ENCODE peak calls at places on chromosomes 1 and 21, in seven cellular contexts. W is tibial artery, B is spleen, P is left ventricle myocardium inferior, G is A549, I is fibroblast of lung, A is hepatocyte. S is an unnamed sample.

GRCh38 chr1:62117416-62117815 is 77.2 kb upstream of the L1TD1 start:
- DNase-seq in W (no peak), B (no peak), P (no peak), G (no peak), I (no peak), A (no peak), S (no peak)

GRCh38 chr1:43522776-43523480 is 7.8 kb upstream of the PTPRF start:
- DNase-seq in W (no peak), B (no peak), P (no peak), G (peak; percentile 97), I (peak; percentile 58), A (peak; percentile 90), S (peak; percentile 47)

GRCh38 chr1:47196622-47197021 is 6.8 kb upstream of the PDZK1IP1 start:
- DNase-seq in W (no peak), B (peak; percentile 50), P (no peak), G (no peak), I (no peak), A (no peak), S (no peak)

GRCh38 chr1:78586572-78586971 is 33.7 kb upstream of the IFI44L start:
- DNase-seq in W (no peak), B (no peak), P (no peak), G (no peak), I (no peak), A (no peak), S (peak; percentile 32)

GRCh38 chr1:66250075-66250474 is 283.9 kb upstream of the SGIP1 start:
- DNase-seq in W (no peak), B (no peak), P (no peak), G (no peak), I (no peak), A (no peak), S (no peak)

GRCh38 chr1:193335797-193336428 is 149.5 kb upstream of the B3GALT2 start:
- DNase-seq in W (no peak), B (no peak), P (no peak), G (no peak), I (peak; percentile 49), A (no peak), S (no peak)

GRCh38 chr1:235617808-235618207 is 31.8 kb downstream of the GNG4 start:
- DNase-seq in W (no peak), B (no peak), P (no peak), G (no peak), I (peak; percentile 21), A (no peak), S (peak; percentile 65)

GRCh38 chr1:52237430-52237829 is 95.5 kb downstream of the ZFYVE9 start:
- DNase-seq in W (no peak), B (no peak), P (no peak), G (no peak), I (peak; percentile 56), A (no peak), S (peak; percentile 61)

GRCh38 chr21:35113064-35113463 is 64.0 kb upstream of the RUNX1 start:
- DNase-seq in W (no peak), B (no peak), P (no peak), G (no peak), I (no peak), A (no peak), S (no peak)

GRCh38 chr1:228151526-228151925 is 1.8 kb downstream of the GJC2 start:
- DNase-seq in W (peak; percentile 19), B (no peak), P (peak; percentile 13), G (no peak), I (no peak), A (no peak), S (no peak)

GRCh38 chr1:204503122-204503912 is 8.7 kb upstream of the PIK3C2B start:
- DNase-seq in W (no peak), B (no peak), P (no peak), G (peak; percentile 56), I (peak; percentile 85), A (peak; percentile 80), S (peak; percentile 71)

GRCh38 chr1:11691928-11692711 is 610 bp downstream of the DRAXIN start:
- DNase-seq in W (no peak), B (no peak), P (no peak), G (no peak), I (no peak), A (no peak), S (no peak)

GRCh38 chr1:212656730-212657129 is 42.9 kb downstream of the BATF3 start:
- DNase-seq in W (no peak), B (no peak), P (no peak), G (no peak), I (no peak), A (no peak), S (no peak)

GRCh38 chr1:171219751-171220385 is 28.4 kb upstream of the FMO1 start:
- DNase-seq in W (no peak), B (no peak), P (no peak), G (no peak), I (peak; percentile 83), A (no peak), S (peak; percentile 95)

GRCh38 chr1:210711825-210712224 is 383.1 kb downstream of the HHAT start:
- DNase-seq in W (no peak), B (no peak), P (no peak), G (no peak), I (no peak), A (no peak), S (no peak)

GRCh38 chr1:53438427-53439336 is 20.5 kb upstream of the DMRTB1 start:
- DNase-seq in W (no peak), B (peak; percentile 68), P (no peak), G (no peak), I (no peak), A (no peak), S (no peak)

GRCh38 chr21:42031816-42032215 is 21.7 kb upstream of the ZBTB21 start:
- DNase-seq in W (no peak), B (peak; percentile 50), P (no peak), G (no peak), I (no peak), A (no peak), S (no peak)

GRCh38 chr1:211920141-211920572 is 89.6 kb upstream of the LPGAT1 start:
- DNase-seq in W (peak; percentile 61), B (no peak), P (no peak), G (peak; percentile 55), I (peak; percentile 79), A (no peak), S (no peak)

GRCh38 chr1:28371011-28371378 is 1.5 kb downstream of the PHACTR4 start:
- DNase-seq in W (no peak), B (peak; percentile 6), P (no peak), G (no peak), I (peak; percentile 7), A (no peak), S (no peak)

DNA sequence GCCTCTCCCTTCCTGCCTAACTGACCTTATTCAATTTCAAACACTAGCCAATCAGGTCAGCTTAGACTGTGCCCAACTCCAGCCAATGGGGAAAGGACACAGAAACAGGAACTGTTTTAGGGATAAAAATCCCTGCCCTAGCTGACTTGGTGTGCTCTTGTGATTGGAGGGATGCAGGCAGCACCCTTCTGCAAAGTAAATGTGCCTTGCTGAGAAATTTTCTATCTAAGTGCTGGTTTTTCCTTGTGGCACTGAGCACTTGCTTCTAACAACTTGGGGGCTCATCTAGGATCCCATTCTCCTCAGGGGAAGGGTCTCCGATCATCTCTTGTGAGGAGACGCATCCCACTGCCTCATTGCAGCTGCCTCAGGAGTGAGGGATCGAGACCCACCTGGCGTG is 10.7 kb upstream of the CD2 start:
- DNase-seq in W (no peak), B (no peak), P (no peak), G (no peak), I (no peak), A (no peak), S (no peak)
- H3K9me3 ChIP-seq in W (peaks cover 38% of the 10 kb centered on the region), B (peaks cover 63% of the 10 kb centered on the region), P (peaks cover 46% of the 10 kb centered on the region), G (peaks cover 31% of the 10 kb centered on the region), I (no peaks in the 10 kb centered on the region), A (no peaks in the 10 kb centered on the region), S (no peaks in the 10 kb centered on the region)

GRCh38 chr1:39407496-39407888 is 83.9 kb upstream of the BMP8A start:
- DNase-seq in W (no peak), B (no peak), P (no peak), G (no peak), I (no peak), A (no peak), S (no peak)

GRCh38 chr1:39408641-39409054 is 82.8 kb upstream of the BMP8A start:
- DNase-seq in W (peak; percentile 95), B (peak; percentile 94), P (peak; percentile 97), G (peak; percentile 86), I (peak; percentile 94), A (peak; percentile 97), S (peak; percentile 97)

GRCh38 chr1:39407889-39408640 is 83.4 kb upstream of the BMP8A start:
- DNase-seq in W (no peak), B (no peak), P (no peak), G (no peak), I (no peak), A (peak; percentile 68), S (no peak)

GRCh38 chr1:39405358-39405757 is 86.1 kb upstream of the BMP8A start:
- DNase-seq in W (no peak), B (no peak), P (no peak), G (no peak), I (peak; percentile 40), A (no peak), S (peak; percentile 24)

GRCh38 chr1:39406533-39407478 is 84.6 kb upstream of the BMP8A start:
- DNase-seq in W (no peak), B (no peak), P (no peak), G (no peak), I (peak; percentile 51), A (no peak), S (peak; percentile 81)
- H3K9me3 ChIP-seq in W (no peaks in the 10 kb centered on the region), B (no peaks in the 10 kb centered on the region), P (no peaks in the 10 kb centered on the region), G (no peaks in the 10 kb centered on the region), I (no peaks in the 10 kb centered on the region), A (no peaks in the 10 kb centered on the region), S (no peaks in the 10 kb centered on the region)

GRCh38 chr1:77245724-77246294 is 26.6 kb upstream of the PIGK start:
- DNase-seq in W (no peak), B (no peak), P (no peak), G (no peak), I (peak; percentile 86), A (no peak), S (no peak)

GRCh38 chr1:77253211-77253610 is 28.6 kb upstream of the AK5 start:
- DNase-seq in W (no peak), B (no peak), P (no peak), G (no peak), I (no peak), A (no peak), S (no peak)

GRCh38 chr1:77250126-77250525 is 30.9 kb upstream of the PIGK start:
- DNase-seq in W (no peak), B (no peak), P (no peak), G (no peak), I (no peak), A (no peak), S (no peak)
- H3K9me3 ChIP-seq in W (peaks cover 23% of the 10 kb centered on the region), B (peaks cover 83% of the 10 kb centered on the region), P (peaks cover 81% of the 10 kb centered on the region), G (peaks cover 3% of the 10 kb centered on the region), I (no peaks in the 10 kb centered on the region), A (no peaks in the 10 kb centered on the region), S (no peaks in the 10 kb centered on the region)

GRCh38 chr21:45845790-45846130 is 135.8 kb upstream of the COL6A1 start:
- DNase-seq in W (no peak), B (no peak), P (no peak), G (no peak), I (no peak), A (no peak), S (no peak)

GRCh38 chr21:45845063-45845789 is 136.3 kb upstream of the COL6A1 start:
- DNase-seq in W (no peak), B (no peak), P (no peak), G (no peak), I (no peak), A (no peak), S (no peak)

GRCh38 chr21:45848352-45848751 is 133.2 kb upstream of the COL6A1 start:
- DNase-seq in W (no peak), B (no peak), P (no peak), G (no peak), I (no peak), A (no peak), S (no peak)

GRCh38 chr21:45847870-45848269 is 133.7 kb upstream of the COL6A1 start:
- DNase-seq in W (no peak), B (no peak), P (no peak), G (no peak), I (no peak), A (no peak), S (no peak)

GRCh38 chr21:45846373-45847160 is 135.0 kb upstream of the COL6A1 start:
- DNase-seq in W (peak; percentile 57), B (no peak), P (peak; percentile 43), G (no peak), I (peak; percentile 57), A (peak; percentile 64), S (peak; percentile 29)
- H3K9me3 ChIP-seq in W (no peaks in the 10 kb centered on the region), B (peaks cover 6% of the 10 kb centered on the region), P (peaks cover 6% of the 10 kb centered on the region), G (peaks cover 5% of the 10 kb centered on the region), I (no peaks in the 10 kb centered on the region), A (no peaks in the 10 kb centered on the region), S (no peaks in the 10 kb centered on the region)

S was measured in cardiac muscle cell.